ENCODE peak calls at places on chromosomes 4 and X, in four cellular contexts. U, L, N and S are unnamed samples.

GRCh38 chr4:125741825-125742452 is 427.2 kb downstream of the FAT4 start:
- DNase-seq in U (peak), L (no peak), N (peak), S (peak)

GRCh38 chrX:129961180-129962083 is 21.0 kb upstream of the BCORL1 start:
- DNase-seq in U (peak), L (peak), N (peak), S (no peak)

GRCh38 chr4:65391814-65392213 is 278.5 kb downstream of the EPHA5 start:
- DNase-seq in U (no peak), L (no peak), N (no peak), S (no peak)

GRCh38 chr4:70927502-70928139 is 25.5 kb downstream of the MOB1B start:
- DNase-seq in U (no peak), L (no peak), N (no peak), S (no peak)

GRCh38 chrX:65685112-65685511 is 17.7 kb downstream of the MSN start:
- DNase-seq in U (no peak), L (no peak), N (no peak), S (no peak)

GRCh38 chrX:39819921-39820849 is 277.6 kb downstream of the BCOR start:
- DNase-seq in U (peak), L (no peak), N (no peak), S (no peak)

GRCh38 chr4:71206763-71207162 is 132.1 kb upstream of the SLC4A4 start:
- DNase-seq in U (peak), L (no peak), N (peak), S (peak)

GRCh38 chrX:53088136-53088974 is 5.6 kb upstream of the KANTR start:
- DNase-seq in U (peak), L (peak), N (peak), S (peak)

GRCh38 chrX:110280954-110281353 is 36.9 kb downstream of the AMMECR1 start:
- DNase-seq in U (peak), L (no peak), N (peak), S (peak)

GRCh38 chr4:77360451-77360850 is 203.4 kb downstream of the CCNG2 start:
- DNase-seq in U (no peak), L (no peak), N (no peak), S (no peak)

GRCh38 chr4:168082379-168082778 is 10.0 kb upstream of the ANXA10 start:
- DNase-seq in U (no peak), L (no peak), N (no peak), S (no peak)

GRCh38 chr4:135007400-135007799 is 805.8 kb upstream of the PABPC4L start:
- DNase-seq in U (peak), L (no peak), N (no peak), S (no peak)

GRCh38 chr4:134955059-134955458 is 753.5 kb upstream of the PABPC4L start:
- DNase-seq in U (no peak), L (no peak), N (no peak), S (no peak)

GRCh38 chrX:85003655-85004244 is at the start of gene APOOL:
- DNase-seq in U (peak), L (peak), N (peak), S (peak)

GRCh38 chr4:130393246-130394041 is 1297.5 kb downstream of the C4orf33 start:
- DNase-seq in U (peak), L (no peak), N (peak), S (peak)

GRCh38 chr4:143178923-143179322 is 5.8 kb upstream of the USP38 start:
- DNase-seq in U (no peak), L (no peak), N (no peak), S (no peak)
- H3K4me3 ChIP-seq in U (no peak), L (no peak), N (no peak), S (no peak)

DNA sequence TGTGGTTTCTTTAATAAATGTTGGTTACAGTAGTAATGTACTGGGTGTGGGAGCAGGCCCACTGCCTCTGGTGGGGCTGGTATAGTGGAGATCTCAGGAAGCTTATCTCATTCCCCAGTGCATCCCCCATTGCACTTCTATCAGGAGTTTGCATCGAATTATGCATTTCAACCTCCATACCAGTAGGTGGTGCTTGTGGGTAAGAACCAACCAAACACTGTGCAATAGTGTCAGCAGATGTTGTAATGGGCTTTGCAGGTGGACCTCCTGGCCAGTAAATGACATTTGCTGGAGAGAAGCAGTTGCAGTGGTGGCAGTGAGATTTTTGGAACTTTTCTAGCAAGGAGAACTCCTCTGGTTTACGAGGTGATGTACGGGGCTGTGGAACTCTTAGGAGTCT is 150.6 kb downstream of the POU3F4 start:
- DNase-seq in U (no peak), L (no peak), N (no peak), S (no peak)
- TF ChIP-seq CTCF in U (no peak), L (no peak), N (no peak), S (no peak)

DNA sequence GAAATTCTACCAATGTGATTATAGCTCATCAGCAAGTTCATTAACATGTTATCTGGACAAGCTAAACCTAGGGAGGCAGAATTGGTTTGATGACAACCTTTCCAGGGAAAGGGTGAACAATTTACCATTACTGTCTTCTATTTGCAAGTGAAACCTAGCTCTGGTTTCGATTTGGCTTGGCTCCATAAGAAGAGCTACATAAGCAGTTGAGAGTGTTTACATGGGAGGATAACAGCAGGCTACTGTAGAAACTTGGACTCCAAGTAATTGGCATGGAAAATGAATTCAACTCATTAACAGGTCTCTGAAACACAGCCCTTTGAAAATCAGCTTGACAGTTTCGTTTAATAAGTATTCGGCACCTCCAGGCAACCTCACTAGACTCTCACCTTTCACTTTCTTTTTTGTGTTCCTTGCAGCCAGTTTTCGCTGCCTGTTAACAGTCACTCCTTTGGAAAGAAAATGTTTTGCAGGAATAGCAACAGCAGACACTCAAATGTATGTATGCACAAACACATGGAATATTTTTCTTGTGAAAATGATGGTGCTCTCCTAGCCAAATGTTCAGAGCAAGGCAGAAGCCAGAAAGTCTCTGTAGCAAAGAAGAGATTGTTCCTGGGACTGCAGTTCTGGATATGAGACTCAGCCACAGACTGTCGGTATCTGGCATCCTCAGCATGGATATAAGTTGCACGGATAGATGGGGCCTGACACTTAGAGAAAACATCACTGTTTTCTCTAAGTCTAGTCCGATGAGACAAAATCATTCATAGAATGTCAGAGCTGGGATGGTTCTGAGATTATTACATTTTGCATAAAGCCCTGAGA is 27.5 kb downstream of the POU3F4 start:
- DNase-seq in U (no peak), L (no peak), N (peak), S (no peak)
- H3K4me3 ChIP-seq in U (no peak), L (no peak), N (no peak), S (peak)

DNA sequence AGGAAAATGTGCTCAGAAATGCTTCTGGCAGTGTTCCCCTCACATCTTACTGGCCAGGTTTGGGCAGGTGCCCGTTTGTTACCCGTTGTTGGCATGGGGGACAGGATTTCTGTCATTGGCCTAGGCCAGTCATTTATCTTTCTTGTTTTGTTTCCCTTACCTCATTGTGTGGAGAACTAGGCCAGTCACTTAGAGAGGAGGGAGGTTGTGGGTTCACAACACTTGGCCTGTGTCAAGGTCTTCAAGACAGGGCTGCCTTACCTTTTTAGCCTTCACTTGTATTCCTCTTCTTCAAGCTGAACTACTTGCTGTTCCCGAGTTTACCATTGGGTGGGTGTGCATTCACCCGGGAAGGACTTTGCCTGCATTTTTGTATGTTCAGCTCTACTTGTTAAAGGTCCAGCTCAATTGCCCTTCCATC is 17.7 kb downstream of the SNX25 start:
- DNase-seq in U (no peak), L (no peak), N (no peak), S (no peak)
- TF ChIP-seq CTCF in U (peak), L (peak), N (peak), S (peak)

DNA sequence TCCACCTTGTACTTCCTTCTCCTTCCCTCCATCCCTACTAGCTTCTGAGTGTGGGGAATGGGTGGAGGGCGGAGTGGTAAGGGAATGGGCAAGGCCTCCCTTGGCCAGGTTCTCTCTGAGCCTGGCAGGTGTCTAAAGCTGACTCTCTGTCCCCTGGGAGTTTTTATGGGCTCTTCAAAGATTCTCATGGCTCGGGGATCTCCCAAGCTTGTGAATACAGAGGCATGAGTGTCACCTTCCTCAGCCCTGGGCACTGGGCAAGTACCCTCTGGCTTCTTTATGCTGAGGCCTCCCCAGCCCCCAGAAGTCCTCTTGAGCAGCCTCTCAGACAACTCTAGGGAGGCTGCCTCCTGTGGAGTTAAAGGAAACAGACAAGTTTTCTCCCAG is 32.5 kb upstream of the DDX3X start:
- DNase-seq in U (no peak), L (no peak), N (no peak), S (no peak)
- H3K4me3 ChIP-seq in U (no peak), L (no peak), N (no peak), S (no peak)

GRCh38 chr4:27934881-27935280 is 1074.2 kb downstream of the STIM2 start:
- DNase-seq in U (no peak), L (no peak), N (no peak), S (no peak)

GRCh38 chr4:27930291-27930690 is 1069.7 kb downstream of the STIM2 start:
- DNase-seq in U (no peak), L (no peak), N (no peak), S (no peak)

GRCh38 chr4:27931584-27931983 is 1070.9 kb downstream of the STIM2 start:
- DNase-seq in U (no peak), L (no peak), N (no peak), S (no peak)

GRCh38 chr4:27930976-27931375 is 1070.3 kb downstream of the STIM2 start:
- DNase-seq in U (no peak), L (no peak), N (no peak), S (no peak)

DNA sequence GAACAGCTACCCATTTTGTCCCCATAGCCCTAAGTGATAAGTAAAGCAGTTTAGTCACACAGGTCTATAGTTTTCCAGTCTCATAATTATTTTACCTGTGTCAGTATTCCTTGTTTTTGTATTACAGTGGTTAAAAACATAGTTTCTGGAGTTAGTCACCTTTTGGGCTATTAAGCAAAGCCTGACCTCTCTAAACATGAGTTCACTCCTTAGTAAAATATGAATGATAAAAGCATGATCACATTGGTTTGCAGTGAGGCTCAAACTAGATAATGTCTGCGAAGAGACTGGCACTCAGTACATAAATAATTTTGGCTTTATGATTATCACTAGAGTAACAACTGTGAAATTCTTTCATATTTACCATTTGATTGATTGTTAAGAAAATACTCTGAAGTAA is 1068.5 kb downstream of the STIM2 start:
- DNase-seq in U (no peak), L (no peak), N (no peak), S (no peak)
- TF ChIP-seq CTCF in U (no peak), L (no peak), N (no peak), S (no peak)

GRCh38 chr4:89296871-89297270 is 10.7 kb downstream of the GPRIN3 start:
- DNase-seq in U (no peak), L (no peak), N (no peak), S (no peak)

GRCh38 chr4:89298788-89299152 is 8.8 kb downstream of the GPRIN3 start:
- DNase-seq in U (no peak), L (no peak), N (peak), S (peak)

GRCh38 chr4:89299153-89299789 is 8.3 kb downstream of the GPRIN3 start:
- DNase-seq in U (no peak), L (no peak), N (no peak), S (no peak)

GRCh38 chr4:89296399-89296798 is 11.2 kb downstream of the GPRIN3 start:
- DNase-seq in U (no peak), L (no peak), N (no peak), S (no peak)

DNA sequence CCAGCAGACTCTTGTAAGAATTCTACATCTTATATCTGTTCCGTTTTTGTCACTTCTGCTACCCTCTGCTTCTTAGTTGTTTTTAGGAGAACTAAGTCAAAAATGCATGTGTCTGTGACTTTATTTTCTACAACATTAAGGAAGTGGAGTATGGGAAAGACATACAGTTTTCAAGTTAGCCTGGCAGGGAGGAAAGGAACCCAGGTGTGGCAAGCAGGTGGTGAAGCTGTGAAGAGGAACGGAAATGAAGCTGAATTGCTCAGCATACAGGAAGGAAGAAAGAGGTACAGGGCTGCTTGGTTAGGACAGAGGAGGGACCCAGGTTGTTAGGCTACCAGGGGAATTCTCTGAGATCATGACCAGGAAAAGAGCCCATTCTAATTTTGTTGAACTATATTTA is 9.4 kb downstream of the GPRIN3 start:
- DNase-seq in U (no peak), L (no peak), N (no peak), S (no peak)
- H3K4me3 ChIP-seq in U (no peak), L (peak), N (no peak), S (no peak)